ENCODE peak calls at places on chromosomes 11 and 22, in four cellular contexts. C is heart left ventricle, V is astrocyte, A is gastrocnemius medialis. P is an unnamed sample.

GRCh38 chr11:9462806-9463537 is 2.2 kb downstream of the ZNF143 start:
- DNase-seq in C (no peak), V (peak; percentile 16), A (no peak), P (no peak)

GRCh38 chr11:128506999-128507591 is 80.3 kb downstream of the ETS1 start:
- DNase-seq in C (peak; percentile 83), V (peak; percentile 95), A (peak; percentile 76), P (peak; percentile 96)

GRCh38 chr22:28009272-28009827 is 90.3 kb upstream of the PITPNB start:
- DNase-seq in C (peak; percentile 81), V (peak; percentile 92), A (peak; percentile 37), P (peak; percentile 54)

GRCh38 chr11:114141863-114142590 is 82.5 kb downstream of the ZBTB16 start:
- DNase-seq in C (no peak), V (no peak), A (no peak), P (no peak)

GRCh38 chr22:29799217-29799680 is 32.1 kb downstream of the UQCR10 start:
- DNase-seq in C (peak; percentile 91), V (peak; percentile 94), A (peak; percentile 95), P (peak; percentile 93)

GRCh38 chr11:2390871-2391662 is 9.5 kb upstream of the TSSC4 start:
- DNase-seq in C (no peak), V (peak; percentile 70), A (peak; percentile 27), P (no peak)

GRCh38 chr11:128553662-128554392 is 33.5 kb downstream of the ETS1 start:
- DNase-seq in C (no peak), V (no peak), A (no peak), P (no peak)

GRCh38 chr11:22860241-22860640 is at the start of gene CCDC179:
- DNase-seq in C (no peak), V (no peak), A (no peak), P (no peak)

GRCh38 chr11:67381244-67381972 is 8.0 kb upstream of the CLCF1 start:
- DNase-seq in C (no peak), V (no peak), A (no peak), P (peak; percentile 63)

GRCh38 chr11:2913029-2913431 is 16.2 kb downstream of the PHLDA2 start:
- DNase-seq in C (no peak), V (no peak), A (no peak), P (no peak)

GRCh38 chr11:18352581-18352980 is 30.2 kb downstream of the GTF2H1 start:
- DNase-seq in C (no peak), V (no peak), A (no peak), P (no peak)

GRCh38 chr11:130435671-130436070 is 7.3 kb upstream of the ADAMTS8 start:
- DNase-seq in C (no peak), V (peak; percentile 54), A (no peak), P (no peak)

GRCh38 chr11:69370984-69371709 is 77.2 kb downstream of the MYEOV start:
- DNase-seq in C (no peak), V (no peak), A (no peak), P (peak; percentile 27)

GRCh38 chr11:44979536-44980399 is 29.1 kb upstream of the TP53I11 start:
- DNase-seq in C (no peak), V (no peak), A (no peak), P (no peak)

GRCh38 chr11:35477871-35478270 is 47.5 kb downstream of the PAMR1 start:
- DNase-seq in C (no peak), V (no peak), A (no peak), P (no peak)

GRCh38 chr11:63914896-63915681 is 1.9 kb downstream of the RCOR2 start:
- DNase-seq in C (no peak), V (no peak), A (no peak), P (no peak)

GRCh38 chr11:114673661-114674060 is 4.7 kb upstream of the NXPE2 start:
- DNase-seq in C (no peak), V (peak; percentile 2), A (no peak), P (no peak)

GRCh38 chr11:57777969-57778317 is 16.3 kb downstream of the CTNND1 start:
- DNase-seq in C (no peak), V (no peak), A (no peak), P (no peak)

GRCh38 chr11:104830080-104830479 is 68.2 kb downstream of the CASP12 start:
- DNase-seq in C (no peak), V (peak; percentile 74), A (no peak), P (no peak)

GRCh38 chr11:73322986-73323306 is 14.9 kb downstream of the ARHGEF17 start:
- DNase-seq in C (no peak), V (no peak), A (no peak), P (no peak)

GRCh38 chr11:73324665-73325035 is 16.6 kb downstream of the ARHGEF17 start:
- DNase-seq in C (no peak), V (no peak), A (no peak), P (no peak)

GRCh38 chr11:73322111-73322985 is 14.3 kb downstream of the ARHGEF17 start:
- DNase-seq in C (no peak), V (no peak), A (no peak), P (no peak)

GRCh38 chr11:73324116-73324515 is 16.0 kb downstream of the ARHGEF17 start:
- DNase-seq in C (no peak), V (no peak), A (no peak), P (no peak)

GRCh38 chr11:73323464-73323863 is 15.4 kb downstream of the ARHGEF17 start:
- DNase-seq in C (peak; percentile 86), V (peak; percentile 70), A (peak; percentile 19), P (peak; percentile 93)
- H3K4me3 ChIP-seq in C (no peak overlapping the region), V (no peak overlapping the region), A (no peak overlapping the region), P (peak overlapping the region; percentile 24)

GRCh38 chr11:12083380-12083779 is 27.0 kb upstream of the MICAL2 start:
- DNase-seq in C (no peak), V (no peak), A (no peak), P (peak; percentile 58)
- H3K4me1 ChIP-seq in C (peaks cover 34% of the 10 kb centered on the region), V (peaks cover 50% of the 10 kb centered on the region), A (peaks cover 29% of the 10 kb centered on the region), P (no peaks in the 10 kb centered on the region)

DNA sequence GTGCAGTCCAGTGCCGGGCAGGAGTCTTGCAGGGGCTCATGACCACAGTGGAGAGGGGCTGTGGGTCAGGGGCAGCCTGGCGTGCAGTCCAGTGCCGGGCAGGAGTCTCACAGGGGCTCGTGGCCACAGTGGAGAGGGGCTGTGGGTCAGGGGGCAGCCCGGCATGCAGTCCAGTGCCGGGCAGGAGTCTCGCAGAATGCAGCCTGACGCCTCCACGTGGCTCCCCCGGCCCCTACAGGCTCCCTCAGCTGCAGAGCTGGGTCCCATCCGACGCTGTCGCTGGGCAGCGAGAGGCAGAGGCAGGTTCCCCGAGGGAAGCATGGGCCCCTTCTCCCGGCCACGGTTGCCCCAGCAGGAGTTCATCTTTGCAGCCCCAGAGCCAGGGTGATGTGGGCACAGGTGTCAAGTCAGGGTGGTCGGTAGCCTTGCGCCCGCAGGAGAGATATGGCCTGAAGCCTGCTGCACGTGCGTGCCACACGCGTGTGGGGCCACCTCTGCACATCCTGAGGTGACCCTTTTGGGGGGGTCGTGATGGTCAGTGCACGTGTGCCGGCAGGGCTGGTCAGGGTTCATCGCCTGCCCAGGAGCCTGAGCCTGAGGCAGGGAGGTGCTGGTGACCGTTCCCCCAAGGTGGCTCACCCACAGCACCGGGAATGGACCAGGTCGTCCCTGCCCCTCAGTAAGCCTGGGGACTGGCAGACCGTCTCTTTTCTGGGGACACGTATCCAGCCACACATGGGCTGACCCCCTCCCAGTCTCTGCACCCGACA is 2.9 kb downstream of the IFITM5 start:
- DNase-seq in C (peak; percentile 58), V (no peak), A (no peak), P (peak; percentile 18)
- TF ChIP-seq CTCF in C (no peak), V (no peak), A (no peak), P (no peak)

DNA sequence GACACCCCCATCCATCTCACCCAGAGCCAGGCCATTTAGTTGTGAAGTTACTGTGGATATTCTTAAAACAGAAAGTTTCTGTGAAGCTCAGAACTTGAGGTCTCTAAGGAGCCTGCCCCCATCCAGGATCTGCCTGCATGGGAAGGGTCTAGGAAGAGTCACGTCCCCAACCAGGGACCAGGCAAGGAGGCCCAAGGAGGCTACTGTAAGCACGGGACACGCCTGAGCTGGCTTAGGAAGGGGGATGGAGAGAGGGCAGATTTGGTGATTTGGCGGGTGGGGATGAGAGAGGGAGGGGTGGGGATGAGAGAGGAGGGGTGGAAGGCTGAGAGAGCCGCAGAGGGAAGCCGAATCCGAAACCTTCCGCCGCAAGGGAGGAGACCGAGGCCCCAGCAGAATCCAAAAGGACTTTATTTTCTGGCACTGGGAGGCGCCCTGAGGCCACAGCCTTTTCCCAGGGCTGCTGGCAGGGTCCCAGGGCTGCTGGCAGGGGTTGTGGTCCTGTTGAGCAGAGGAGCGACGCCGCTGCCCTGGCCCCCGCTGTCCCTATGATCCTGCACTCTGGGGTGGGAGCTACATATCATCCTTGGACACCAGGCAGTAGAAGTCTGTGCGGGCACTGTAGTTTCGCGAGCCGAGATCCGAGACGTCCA is 9.3 kb downstream of the SIGIRR start:
- DNase-seq in C (peak; percentile 73), V (no peak), A (no peak), P (peak; percentile 75)
- H3K4me3 ChIP-seq in C (no peak overlapping the region), V (no peak overlapping the region), A (no peak overlapping the region), P (peak overlapping the region; percentile 66)

P was measured in tibial artery.